ENCODE peak calls at places on chromosomes 5 and 9, in five cellular contexts. E, W, Q, L and F are unnamed samples.
A peak's percentile ranks its signal among the peaks of the same experiment; 100 is the strongest.

GRCh38 chr9:92133949-92134604 is 18.9 kb upstream of the SPTLC1 start:
- DNase-seq in E (no peak), W (peak; percentile 73), Q (peak; percentile 63), L (peak; percentile 79), F (peak; percentile 86)

GRCh38 chr5:67393211-67393610 is 196.6 kb upstream of the CD180 start:
- DNase-seq in E (no peak), W (no peak), Q (no peak), L (no peak), F (no peak)

GRCh38 chr9:134540441-134541372 is 100.9 kb upstream of the COL5A1 start:
- DNase-seq in E (no peak), W (no peak), Q (no peak), L (no peak), F (no peak)

GRCh38 chr9:128818839-128819715 is 777 bp downstream of the ENDOG start:
- DNase-seq in E (no peak), W (peak; percentile 51), Q (peak; percentile 23), L (peak; percentile 43), F (peak; percentile 48)

GRCh38 chr5:65364907-65365306 is 116.8 kb downstream of the ADAMTS6 start:
- DNase-seq in E (no peak), W (no peak), Q (no peak), L (no peak), F (no peak)

GRCh38 chr9:88980732-88981336 is 10.4 kb upstream of the S1PR3 start:
- DNase-seq in E (no peak), W (no peak), Q (no peak), L (no peak), F (no peak)

GRCh38 chr5:180704362-180704761 is 35.5 kb downstream of the OR2Y1 start:
- DNase-seq in E (no peak), W (no peak), Q (no peak), L (no peak), F (no peak)

GRCh38 chr5:130141689-130142320 is 237.5 kb downstream of the CHSY3 start:
- DNase-seq in E (no peak), W (no peak), Q (no peak), L (peak; percentile 14), F (no peak)

GRCh38 chr9:109493648-109494047 is 4.5 kb downstream of the PTPN3 start:
- DNase-seq in E (no peak), W (no peak), Q (no peak), L (no peak), F (no peak)

GRCh38 chr5:118791986-118792734 is 196.2 kb downstream of the DTWD2 start:
- DNase-seq in E (peak; percentile 36), W (peak; percentile 69), Q (peak; percentile 35), L (no peak), F (no peak)

GRCh38 chr5:66307647-66308257 is 163.7 kb downstream of the SREK1 start:
- DNase-seq in E (no peak), W (peak; percentile 33), Q (peak; percentile 39), L (no peak), F (no peak)

GRCh38 chr5:72509401-72509800 is 2.2 kb upstream of the ZNF366 start:
- DNase-seq in E (no peak), W (no peak), Q (no peak), L (no peak), F (no peak)

GRCh38 chr9:519579-519978 is 304.9 kb downstream of the DOCK8 start:
- DNase-seq in E (no peak), W (no peak), Q (no peak), L (no peak), F (no peak)

GRCh38 chr9:91994422-91994821 is 44.4 kb upstream of the ROR2 start:
- DNase-seq in E (no peak), W (no peak), Q (no peak), L (no peak), F (no peak)

GRCh38 chr5:172574845-172575170 is 66.3 kb upstream of the NEURL1B start:
- DNase-seq in E (no peak), W (no peak), Q (no peak), L (no peak), F (no peak)

GRCh38 chr5:84715087-84715486 is 330.4 kb upstream of the EDIL3 start:
- DNase-seq in E (no peak), W (no peak), Q (no peak), L (no peak), F (no peak)

GRCh38 chr5:180668835-180669596 is 19.6 kb upstream of the FLT4 start:
- DNase-seq in E (no peak), W (no peak), Q (no peak), L (no peak), F (no peak)

GRCh38 chr9:6218099-6218502 is 2.5 kb downstream of the IL33 start:
- DNase-seq in E (no peak), W (peak; percentile 15), Q (peak; percentile 43), L (no peak), F (no peak)

GRCh38 chr5:180604271-180604670 is 13.0 kb upstream of the SCGB3A1 start:
- DNase-seq in E (no peak), W (no peak), Q (no peak), L (no peak), F (no peak)

GRCh38 chr9:83935276-83935890 is 14.2 kb upstream of the KIF27 start:
- DNase-seq in E (no peak), W (peak; percentile 56), Q (peak; percentile 67), L (no peak), F (no peak)

GRCh38 chr9:4739587-4740372 is 1.2 kb downstream of the AK3 start:
- DNase-seq in E (no peak), W (peak; percentile 30), Q (no peak), L (peak; percentile 39), F (no peak)

GRCh38 chr5:38370341-38371100 is 112.2 kb downstream of the EGFLAM start:
- DNase-seq in E (no peak), W (no peak), Q (no peak), L (no peak), F (peak; percentile 56)

GRCh38 chr9:93154293-93154903 is 20.3 kb upstream of the NINJ1 start:
- DNase-seq in E (no peak), W (peak; percentile 33), Q (no peak), L (peak; percentile 48), F (no peak)

GRCh38 chr9:116181853-116182610 is 28.4 kb downstream of the PAPPA start:
- DNase-seq in E (no peak), W (no peak), Q (no peak), L (no peak), F (no peak)
- TF ChIP-seq POLR2A in E (no peak), W (no peak), Q (no peak), L (no peak), F (no peak)

DNA sequence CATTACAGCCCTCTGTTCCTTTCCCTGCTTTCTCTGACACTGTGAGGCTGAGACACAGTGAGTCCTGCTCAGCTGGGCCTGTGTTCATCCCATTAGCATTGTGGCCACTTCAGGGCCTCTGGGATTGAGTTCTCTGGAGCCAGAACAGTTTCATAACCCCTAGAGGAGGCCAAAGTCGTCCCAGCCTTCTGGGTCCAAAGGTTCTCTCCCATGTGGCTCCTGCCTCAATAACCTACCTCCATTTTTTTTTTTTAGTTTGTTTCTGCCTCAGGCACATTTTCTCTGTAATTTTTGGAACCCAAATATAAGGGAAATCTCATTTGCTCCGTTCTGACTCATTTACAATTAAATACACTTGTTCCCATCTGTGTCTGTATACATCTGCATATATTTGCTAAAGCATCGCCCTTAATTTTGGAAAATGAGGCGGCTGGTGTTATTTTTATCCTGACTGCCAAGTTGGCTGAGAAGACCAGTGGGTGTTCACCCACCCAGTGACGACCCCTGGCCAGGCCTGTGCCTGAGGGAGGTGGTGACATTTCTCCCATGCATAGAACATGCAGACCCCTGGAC is 27.3 kb upstream of the CTNNA1 start:
- DNase-seq in E (no peak), W (peak; percentile 23), Q (no peak), L (peak; percentile 19), F (no peak)
- H3K4me1 ChIP-seq in E (peaks cover 8% of the 10 kb centered on the region), W (peaks cover 9% of the 10 kb centered on the region), Q (peaks cover 11% of the 10 kb centered on the region), L (peaks cover 4% of the 10 kb centered on the region), F (no peaks in the 10 kb centered on the region)

GRCh38 chr9:36165766-36166149 is 3.4 kb upstream of the CCIN start:
- DNase-seq in E (no peak), W (no peak), Q (no peak), L (no peak), F (no peak)
- H3K4me3 ChIP-seq in E (no peak overlapping the region), W (no peak overlapping the region), Q (peak overlapping the region; percentile 40), L (peak overlapping the region; percentile 38), F (peak overlapping the region; percentile 45)

GRCh38 chr5:149737355-149737754 is 7.2 kb downstream of the PPARGC1B start:
- DNase-seq in E (no peak), W (no peak), Q (no peak), L (no peak), F (no peak)
- TF ChIP-seq POLR2A in E (no peak), W (no peak), Q (no peak), L (no peak), F (no peak)